ENCODE peak calls at places on chromosomes 2 and 18, in five cellular contexts. U is activated CD4-positive, CD25-positive, alpha-beta regulatory T cell treated with anti-CD3 and anti-CD28 coated beads, Interleukin-2, amount 50 U/mL, for 72 hours; G is GM19239; V is NCI-H1417 treated with DMSO at 0.1 percent for 48 hours; Y is EH. L is an unnamed sample.

GRCh38 chr2:17757321-17757720 is 3.4 kb downstream of the GEN1 start:
- DNase-seq in Y (peak; percentile 66), V (no peak), U (no peak), G (no peak), L (no peak)

GRCh38 chr2:238108423-238109201 is 8.5 kb downstream of the ESPNL start:
- DNase-seq in Y (no peak), U (peak; percentile 26), V (no peak), G (peak; percentile 62), L (peak; percentile 62)

GRCh38 chr2:131801210-131801744 is 273.6 kb downstream of the CCDC74A start:
- DNase-seq in U (no peak), G (no peak), V (no peak), Y (no peak), L (no peak)

GRCh38 chr2:206873426-206873825 is 65.9 kb upstream of the CPO start:
- DNase-seq in U (no peak), V (no peak), G (no peak), Y (no peak), L (no peak)

GRCh38 chr2:189086710-189087109 is 92.9 kb downstream of the COL5A2 start:
- DNase-seq in V (no peak), U (no peak), Y (peak; percentile 91), G (no peak), L (no peak)

GRCh38 chr2:219997341-219997851 is 370.0 kb downstream of the SLC4A3 start:
- DNase-seq in Y (peak; percentile 41), G (no peak), U (peak; percentile 29), V (no peak), L (peak; percentile 22)

GRCh38 chr2:189222440-189222839 is 42.9 kb upstream of the COL5A2 start:
- DNase-seq in U (no peak), Y (peak; percentile 52), V (no peak), G (no peak), L (no peak)

GRCh38 chr2:30305235-30305634 is 73.9 kb downstream of the LBH start:
- DNase-seq in Y (peak; percentile 76), G (no peak), U (no peak), V (no peak), L (no peak)

GRCh38 chr2:157853211-157853610 is 22.9 kb downstream of the ACVR1 start:
- DNase-seq in Y (no peak), V (no peak), U (no peak), G (no peak), L (no peak)

GRCh38 chr18:45167109-45167551 is 448.1 kb upstream of the SLC14A2 start:
- DNase-seq in U (no peak), Y (peak; percentile 85), V (no peak), G (no peak), L (no peak)

GRCh38 chr2:96325038-96325883 is at the start of gene ITPRIPL1:
- DNase-seq in U (no peak), Y (no peak), V (no peak), G (no peak), L (peak; percentile 48)

GRCh38 chr2:112174383-112174782 is 36.2 kb downstream of the FBLN7 start:
- DNase-seq in V (no peak), U (no peak), G (no peak), Y (no peak), L (no peak)

GRCh38 chr2:172425336-172425735 is 2.0 kb upstream of the ITGA6 start:
- DNase-seq in G (no peak), Y (no peak), U (no peak), V (no peak), L (no peak)

GRCh38 chr18:35408843-35409261 is 31.7 kb upstream of the ZNF396 start:
- DNase-seq in U (no peak), G (no peak), Y (no peak), V (no peak), L (no peak)

GRCh38 chr18:50306944-50307343 is 19.5 kb upstream of the CXXC1 start:
- DNase-seq in Y (peak; percentile 32), G (no peak), U (no peak), V (no peak), L (no peak)

GRCh38 chr2:157460897-157461296 is 17.0 kb upstream of the CYTIP start:
- DNase-seq in V (no peak), U (no peak), Y (no peak), G (no peak), L (no peak)

GRCh38 chr2:38892819-38893218 is 3.1 kb downstream of the ARHGEF33 start:
- DNase-seq in Y (no peak), G (no peak), V (no peak), U (no peak), L (no peak)

GRCh38 chr18:27467073-27467472 is 282.0 kb upstream of the CHST9 start:
- DNase-seq in Y (no peak), G (no peak), U (no peak), V (no peak), L (no peak)

GRCh38 chr2:191246820-191247380 is 1.7 kb downstream of the MYO1B start:
- DNase-seq in Y (peak; percentile 52), V (no peak), G (no peak), U (no peak), L (no peak)

GRCh38 chr18:58453913-58454317 is 175.0 kb downstream of the ALPK2 start:
- DNase-seq in G (no peak), Y (no peak), U (no peak), V (no peak), L (no peak)

GRCh38 chr2:74515271-74516069 is 1.2 kb downstream of the TLX2 start:
- DNase-seq in Y (no peak), G (no peak), V (no peak), U (no peak), L (no peak)

L was measured in activated CD8-positive, alpha-beta T cell treated with anti-CD3 and anti-CD28 coated beads, Interleukin-2, amount 10 ng/mL, durations not matched to agents 7 days and 5 days.